ENCODE peak calls at places on chromosomes 12 and 14, in nine cellular contexts. O is activated B cell treated with CpG ODN at 0.5 μM for 24 hours, K is progenitor cell of endocrine pancreas, G is tibial artery, B is mucosa of descending colon, A is fibroblast of mammary gland, R is AG10803, T is HFFc6, F is stomach. P is an unnamed sample.

GRCh38 chr12:49873361-49873934 is 30.3 kb downstream of the FAIM2 start:
- DNase-seq in O (no peak), K (no peak), G (no peak), B (no peak), A (peak), R (no peak), T (peak), F (peak), P (no peak)

GRCh38 chr12:21751517-21751916 is 23.0 kb downstream of the KCNJ8 start:
- DNase-seq in O (no peak), K (no peak), G (no peak), B (peak), A (peak), R (peak), T (no peak), F (no peak), P (no peak)

GRCh38 chr12:31728289-31728916 is 418 bp downstream of the AMN1 start:
- DNase-seq in O (no peak), K (no peak), G (peak), B (peak), A (peak), R (no peak), T (peak), F (peak), P (no peak)

GRCh38 chr12:113333877-113334785 is 778 bp downstream of the SLC8B1 start:
- DNase-seq in O (no peak), K (no peak), G (peak), B (peak), A (no peak), R (no peak), T (no peak), F (peak), P (no peak)

GRCh38 chr14:82075566-82075965 is 541.9 kb upstream of the SEL1L start:
- DNase-seq in O (no peak), K (peak), G (no peak), B (peak), A (no peak), R (no peak), T (no peak), F (peak), P (no peak)

GRCh38 chr12:51788876-51789275 is 59.6 kb downstream of the FIGNL2 start:
- DNase-seq in O (no peak), K (no peak), G (no peak), B (no peak), A (peak), R (peak), T (peak), F (no peak), P (no peak)

GRCh38 chr12:73632191-73632590 is 905.4 kb upstream of the ATXN7L3B start:
- DNase-seq in O (no peak), K (no peak), G (no peak), B (no peak), A (no peak), R (no peak), T (no peak), F (no peak), P (no peak)

GRCh38 chr14:39219075-39219499 is 14.6 kb upstream of the MIA2 start:
- DNase-seq in O (no peak), K (no peak), G (no peak), B (no peak), A (peak), R (peak), T (peak), F (no peak), P (no peak)

GRCh38 chr14:81277096-81277495 is 56.3 kb upstream of the GTF2A1 start:
- DNase-seq in O (no peak), K (no peak), G (no peak), B (no peak), A (no peak), R (no peak), T (no peak), F (no peak), P (no peak)

GRCh38 chr12:93469386-93469785 is 2.1 kb downstream of the MRPL42 start:
- DNase-seq in O (no peak), K (no peak), G (no peak), B (no peak), A (no peak), R (no peak), T (no peak), F (no peak), P (no peak)

GRCh38 chr12:131672941-131673330 is 38.0 kb upstream of the SFSWAP start:
- DNase-seq in O (no peak), K (no peak), G (no peak), B (no peak), A (no peak), R (no peak), T (no peak), F (no peak), P (no peak)

GRCh38 chr14:28603606-28604005 is 163.0 kb upstream of the FOXG1 start:
- DNase-seq in O (no peak), K (no peak), G (no peak), B (no peak), A (peak), R (no peak), T (no peak), F (no peak), P (no peak)

GRCh38 chr12:2084553-2085296 is 31.9 kb downstream of the CACNA1C start:
- DNase-seq in O (no peak), K (no peak), G (peak), B (no peak), A (peak), R (peak), T (peak), F (no peak), P (no peak)

GRCh38 chr14:25006961-25007795 is 42.8 kb downstream of the STXBP6 start:
- DNase-seq in O (no peak), K (no peak), G (no peak), B (no peak), A (peak), R (peak), T (peak), F (no peak), P (no peak)

GRCh38 chr12:92242917-92243316 is 97.3 kb upstream of the BTG1 start:
- DNase-seq in O (no peak), K (no peak), G (no peak), B (no peak), A (peak), R (peak), T (no peak), F (no peak), P (no peak)

GRCh38 chr14:69703047-69704046 is 63.6 kb upstream of the SRSF5 start:
- DNase-seq in O (no peak), K (no peak), G (no peak), B (no peak), A (no peak), R (no peak), T (no peak), F (no peak), P (no peak)

GRCh38 chr14:55097894-55098560 is 31.0 kb upstream of the LGALS3 start:
- DNase-seq in O (no peak), K (no peak), G (peak), B (peak), A (peak), R (no peak), T (no peak), F (peak), P (no peak)

GRCh38 chr14:73633517-73634332 is 11.1 kb upstream of the DNAL1 start:
- DNase-seq in O (peak), K (peak), G (peak), B (peak), A (peak), R (peak), T (peak), F (peak), P (no peak)

GRCh38 chr14:102202944-102203343 is 63.2 kb downstream of the WDR20 start:
- DNase-seq in O (no peak), K (no peak), G (no peak), B (no peak), A (no peak), R (no peak), T (no peak), F (no peak), P (no peak)

GRCh38 chr12:124904306-124905098 is 9.9 kb downstream of the UBC start:
- DNase-seq in O (no peak), K (no peak), G (peak), B (peak), A (peak), R (peak), T (peak), F (peak), P (peak)

GRCh38 chr14:104887623-104888488 is 22.8 kb downstream of the CEP170B start:
- DNase-seq in O (peak), K (no peak), G (no peak), B (peak), A (no peak), R (no peak), T (no peak), F (no peak), P (no peak)

GRCh38 chr14:92560106-92560865 is 46.7 kb downstream of the RIN3 start:
- DNase-seq in O (no peak), K (no peak), G (no peak), B (no peak), A (no peak), R (no peak), T (no peak), F (no peak), P (no peak)

GRCh38 chr14:104119119-104119699 is 19.2 kb upstream of the KIF26A start:
- DNase-seq in O (no peak), K (no peak), G (no peak), B (no peak), A (no peak), R (no peak), T (no peak), F (peak), P (no peak)

GRCh38 chr12:32466986-32467711 is 67.8 kb downstream of the FGD4 start:
- DNase-seq in O (no peak), K (no peak), G (no peak), B (no peak), A (no peak), R (peak), T (no peak), F (no peak), P (no peak)

GRCh38 chr12:117526756-117527479 is 165.5 kb upstream of the NOS1 start:
- DNase-seq in O (no peak), K (no peak), G (no peak), B (no peak), A (no peak), R (no peak), T (no peak), F (no peak), P (no peak)

GRCh38 chr14:56875104-56875675 is 64.9 kb upstream of the OTX2 start:
- DNase-seq in O (no peak), K (no peak), G (no peak), B (no peak), A (no peak), R (no peak), T (no peak), F (no peak), P (no peak)

GRCh38 chr14:78131616-78132015 is 38.6 kb upstream of the NRXN3 start:
- DNase-seq in O (no peak), K (no peak), G (no peak), B (no peak), A (no peak), R (no peak), T (no peak), F (no peak), P (no peak)

GRCh38 chr12:11812558-11813421 is 163.3 kb downstream of the ETV6 start:
- DNase-seq in O (peak), K (peak), G (peak), B (peak), A (no peak), R (peak), T (no peak), F (no peak), P (no peak)

GRCh38 chr12:54162741-54163140 is 26.0 kb downstream of the SMUG1 start:
- DNase-seq in O (no peak), K (no peak), G (no peak), B (no peak), A (no peak), R (no peak), T (no peak), F (no peak), P (no peak)

GRCh38 chr12:130132831-130133635 is 29.2 kb upstream of the FZD10 start:
- DNase-seq in O (no peak), K (no peak), G (no peak), B (no peak), A (no peak), R (no peak), T (no peak), F (no peak), P (no peak)

DNA sequence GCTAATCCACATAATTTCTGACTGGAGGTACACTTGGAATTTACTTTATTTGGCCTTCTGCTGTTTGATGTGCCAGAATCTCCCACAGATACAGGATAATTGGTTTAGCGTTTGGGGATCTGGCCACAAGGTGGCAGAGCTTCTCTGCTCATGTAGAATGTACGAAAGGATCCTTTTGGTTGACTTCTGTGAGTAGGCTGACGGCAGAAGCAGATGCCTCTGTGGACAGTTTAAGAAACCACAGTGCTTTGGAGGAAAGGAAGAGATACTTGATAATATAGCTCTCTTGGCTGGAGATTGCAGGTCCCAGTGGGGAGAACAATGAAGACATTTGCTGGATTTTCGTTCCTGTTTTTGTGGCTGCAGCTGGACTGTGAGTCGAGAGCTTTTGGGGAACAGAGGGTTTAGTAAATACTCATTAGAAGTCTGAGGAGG is 75.3 kb upstream of the OR4E1 start:
- DNase-seq in O (no peak), K (peak), G (no peak), B (peak), A (peak), R (peak), T (no peak), F (no peak), P (no peak)
- TF ChIP-seq CTCF in O (no peak), K (peak), G (peak), B (peak), A (peak), R (peak), T (peak), F (no peak), P (no peak)

GRCh38 chr12:97753332-97753731 is 290.7 kb downstream of the RMST start:
- DNase-seq in O (no peak), K (no peak), G (no peak), B (no peak), A (no peak), R (no peak), T (no peak), F (no peak), P (no peak)

GRCh38 chr12:97754306-97754705 is 291.7 kb downstream of the RMST start:
- DNase-seq in O (no peak), K (no peak), G (no peak), B (no peak), A (no peak), R (no peak), T (no peak), F (no peak), P (no peak)

GRCh38 chr12:97751704-97752103 is 289.1 kb downstream of the RMST start:
- DNase-seq in O (no peak), K (no peak), G (no peak), B (no peak), A (peak), R (no peak), T (no peak), F (no peak), P (no peak)

GRCh38 chr12:97748298-97748697 is 285.7 kb downstream of the RMST start:
- DNase-seq in O (no peak), K (no peak), G (no peak), B (no peak), A (no peak), R (no peak), T (no peak), F (no peak), P (no peak)

DNA sequence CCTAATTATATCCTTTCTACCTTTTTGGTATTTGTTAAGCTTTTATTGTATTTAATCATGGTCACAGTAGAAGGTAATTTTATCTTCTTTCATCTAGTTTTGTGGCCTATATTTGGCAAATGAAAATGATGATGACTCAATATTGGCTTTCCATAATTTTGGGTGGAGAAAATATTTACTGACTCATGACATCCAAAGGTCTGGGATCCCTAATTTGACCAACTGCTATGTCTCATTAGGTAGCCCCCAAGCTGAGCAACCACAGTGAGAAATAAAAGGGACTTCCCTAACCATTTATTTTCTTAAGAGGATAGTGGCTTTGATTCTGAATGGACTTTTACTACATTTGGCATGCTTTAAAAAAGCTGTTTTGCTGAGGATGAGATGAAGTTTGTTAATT is 289.5 kb downstream of the RMST start:
- DNase-seq in O (no peak), K (no peak), G (no peak), B (no peak), A (peak), R (no peak), T (no peak), F (no peak), P (no peak)
- TF ChIP-seq CTCF in O (no peak), K (no peak), G (no peak), B (no peak), A (no peak), R (no peak), T (no peak), F (no peak), P (no peak)

GRCh38 chr12:47079365-47079893 is at the start of gene PCED1B:
- DNase-seq in O (no peak), K (peak), G (peak), B (peak), A (peak), R (peak), T (peak), F (peak), P (no peak)
- TF ChIP-seq CTCF in O (no peak), K (no peak), G (peak), B (no peak), A (peak), R (peak), T (peak), F (no peak), P (no peak)

DNA sequence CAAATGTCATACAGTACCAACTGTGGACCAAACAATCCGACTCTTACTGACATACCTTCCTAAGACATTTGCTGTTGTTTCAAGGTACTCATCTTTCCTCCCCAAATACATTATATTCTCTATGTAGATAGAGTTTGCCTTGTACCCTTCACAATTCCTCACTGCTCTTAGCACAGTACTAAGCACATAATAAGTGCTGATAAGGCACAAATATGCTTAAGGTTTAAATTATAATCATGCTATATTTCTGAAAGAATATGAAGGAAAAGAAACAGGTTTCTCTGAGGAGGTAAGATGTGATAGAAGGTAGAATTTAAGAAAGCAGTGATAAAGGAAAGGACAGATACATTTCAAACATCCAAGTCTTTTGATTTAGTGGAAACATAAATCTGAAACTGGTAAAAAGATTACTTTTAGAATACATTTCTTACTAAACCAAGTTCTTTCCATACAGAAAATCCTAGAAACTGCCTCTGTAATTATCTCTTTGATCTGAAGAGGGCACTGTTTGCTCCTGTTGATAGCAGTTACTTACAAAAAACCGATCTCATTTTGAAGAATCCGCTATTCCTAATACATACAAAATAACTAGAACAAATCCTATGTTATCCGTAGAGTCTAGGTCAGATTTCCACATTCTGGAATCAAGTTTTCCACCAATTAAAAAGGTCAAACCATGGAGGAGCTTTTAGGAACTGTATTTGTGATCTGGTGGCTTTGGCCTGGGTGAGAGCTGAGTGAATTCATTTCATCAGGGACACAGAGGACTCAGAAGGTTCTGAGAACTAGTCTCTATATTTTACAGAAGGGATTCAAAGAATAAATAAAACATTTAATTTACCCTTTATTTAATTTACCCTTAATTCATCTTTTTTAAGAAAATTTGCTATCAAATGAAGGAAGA is 311.9 kb downstream of the DAD1 start:
- DNase-seq in O (no peak), K (no peak), G (no peak), B (no peak), A (peak), R (peak), T (peak), F (no peak), P (no peak)
- TF ChIP-seq CTCF in O (no peak), K (peak), G (peak), B (peak), A (peak), R (peak), T (peak), F (no peak), P (no peak)

DNA sequence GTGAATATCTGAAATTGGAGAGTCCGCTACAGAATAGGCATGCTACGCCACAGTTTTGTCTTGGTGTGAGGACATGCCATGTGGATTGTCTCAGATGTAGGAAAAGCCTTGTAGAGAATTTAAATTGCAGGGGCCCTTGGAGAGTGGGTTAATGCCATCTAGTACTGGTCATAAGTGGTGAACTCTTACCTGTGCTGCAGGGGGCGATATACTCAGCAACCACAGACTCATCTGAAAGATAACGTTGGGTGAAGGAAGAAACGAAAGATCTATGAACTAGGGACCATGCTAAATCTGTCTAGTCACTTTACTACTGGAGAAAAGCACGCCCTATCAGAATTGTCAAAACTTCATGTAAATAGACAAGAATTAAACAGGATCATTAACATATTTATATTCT is 33.7 kb upstream of the A2M start:
- DNase-seq in O (no peak), K (no peak), G (no peak), B (no peak), A (no peak), R (no peak), T (no peak), F (no peak), P (no peak)
- TF ChIP-seq CTCF in O (no peak), K (peak), G (no peak), B (no peak), A (no peak), R (no peak), T (no peak), F (no peak), P (no peak)

DNA sequence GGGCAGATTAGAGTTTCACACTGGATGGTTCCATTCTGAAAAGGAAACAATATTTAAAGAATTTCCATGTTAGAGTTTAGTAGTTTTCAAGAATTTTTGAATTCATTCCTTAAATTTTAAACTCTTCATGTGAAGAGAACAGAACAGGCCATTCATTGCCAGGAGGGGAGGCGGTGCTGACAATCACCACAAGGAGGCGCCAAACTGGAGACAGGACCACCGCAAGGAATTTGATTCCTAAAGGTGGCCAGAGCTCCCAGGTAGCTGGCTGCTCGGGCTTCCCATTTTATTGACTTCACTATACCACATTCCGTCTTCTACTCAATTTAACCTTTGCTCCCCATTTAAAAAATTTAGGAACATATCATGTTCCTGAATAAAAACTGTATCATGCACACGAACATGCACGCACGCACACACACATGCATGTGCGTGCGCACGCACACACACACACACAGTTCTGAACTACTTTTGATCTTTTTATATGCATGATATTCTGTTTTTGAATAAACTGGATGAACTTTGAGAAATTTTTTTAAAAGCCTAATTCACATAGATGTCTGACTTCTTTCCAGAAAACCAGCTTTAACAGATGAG is 101.2 kb downstream of the NELL2 start:
- DNase-seq in O (no peak), K (peak), G (no peak), B (peak), A (peak), R (peak), T (no peak), F (peak), P (peak)
- TF ChIP-seq CTCF in O (peak), K (peak), G (peak), B (peak), A (peak), R (peak), T (peak), F (no peak), P (no peak)

GRCh38 chr14:75794615-75795038 is 133.6 kb downstream of the TTLL5 start:
- DNase-seq in O (no peak), K (no peak), G (no peak), B (no peak), A (peak), R (peak), T (peak), F (no peak), P (no peak)

GRCh38 chr14:75793806-75794205 is 132.8 kb downstream of the TTLL5 start:
- DNase-seq in O (no peak), K (no peak), G (no peak), B (no peak), A (peak), R (peak), T (no peak), F (no peak), P (no peak)
- TF ChIP-seq CTCF in O (no peak), K (no peak), G (peak), B (no peak), A (peak), R (peak), T (peak), F (no peak), P (no peak)